ENCODE peak calls at places on chromosomes 2 and 18, in ten cellular contexts. B is A549; S is T-helper 22 cell; A is neural crest cell; C is prostate gland; M is RKO; E is cardiac fibroblast; J is occipital lobe; L is stimulated activated CD8-positive, alpha-beta memory T cell treated with anti-CD3 and anti-CD28 coated beads, Interleukin-7, amount 100 ng/mL, for 24 hours; G is mesendoderm. U is an unnamed sample.

GRCh38 chr2:233928594-233929351 is 11.6 kb downstream of the TRPM8 start:
- DNase-seq in B (peak; percentile 55), S (no peak), A (peak; percentile 43), C (no peak), M (peak; percentile 31), E (peak; percentile 48), J (no peak), L (no peak), G (peak; percentile 38), U (peak; percentile 63)

GRCh38 chr2:118375907-118376306 is 287.6 kb downstream of the INSIG2 start:
- DNase-seq in B (no peak), S (no peak), A (no peak), C (no peak), M (no peak), E (no peak), J (no peak), L (no peak), G (no peak), U (no peak)

GRCh38 chr2:236172238-236172865 is 4.2 kb upstream of the GBX2 start:
- DNase-seq in B (no peak), S (no peak), A (no peak), C (no peak), M (no peak), E (no peak), J (no peak), L (no peak), G (no peak), U (no peak)

GRCh38 chr2:84187258-84187657 is 271.8 kb downstream of the SUCLG1 start:
- DNase-seq in B (no peak), S (no peak), A (no peak), C (no peak), M (no peak), E (no peak), J (no peak), L (no peak), G (peak; percentile 62), U (no peak)

GRCh38 chr2:119678021-119678656 is 862 bp upstream of the TMEM177 start:
- DNase-seq in B (no peak), S (peak; percentile 16), A (no peak), C (no peak), M (no peak), E (no peak), J (no peak), L (no peak), G (no peak), U (no peak)

GRCh38 chr2:95053543-95053942 is 28.0 kb downstream of the MAL start:
- DNase-seq in B (peak; percentile 37), S (no peak), A (no peak), C (no peak), M (no peak), E (peak; percentile 5), J (no peak), L (no peak), G (peak; percentile 66), U (no peak)

GRCh38 chr2:218839893-218840292 is 8.3 kb upstream of the PRKAG3 start:
- DNase-seq in B (no peak), S (no peak), A (no peak), C (no peak), M (no peak), E (peak; percentile 12), J (no peak), L (no peak), G (no peak), U (no peak)

GRCh38 chr2:159441182-159441581 is 154.7 kb upstream of the WDSUB1 start:
- DNase-seq in B (no peak), S (no peak), A (no peak), C (no peak), M (no peak), E (no peak), J (no peak), L (no peak), G (no peak), U (no peak)

GRCh38 chr18:30727849-30728248 is 314.7 kb downstream of the DSC3 start:
- DNase-seq in B (no peak), S (no peak), A (no peak), C (no peak), M (no peak), E (no peak), J (no peak), L (no peak), G (no peak), U (no peak)

GRCh38 chr2:132668189-132668833 is 1.7 kb downstream of the LYPD1 start:
- DNase-seq in B (peak; percentile 16), S (no peak), A (peak; percentile 51), C (no peak), M (no peak), E (no peak), J (no peak), L (no peak), G (peak; percentile 70), U (peak; percentile 62)

GRCh38 chr18:78767648-78768071 is 212.0 kb upstream of the SALL3 start:
- DNase-seq in B (no peak), S (no peak), A (no peak), C (no peak), M (no peak), E (no peak), J (no peak), L (no peak), G (no peak), U (no peak)

GRCh38 chr2:155393406-155393805 is 694.9 kb downstream of the KCNJ3 start:
- DNase-seq in B (no peak), S (no peak), A (no peak), C (no peak), M (no peak), E (no peak), J (no peak), L (no peak), G (no peak), U (no peak)

GRCh38 chr2:159156834-159157233 is 129.7 kb downstream of the WDSUB1 start:
- DNase-seq in B (no peak), S (no peak), A (no peak), C (peak; percentile 44), M (no peak), E (no peak), J (no peak), L (no peak), G (no peak), U (no peak)

GRCh38 chr2:227805578-227805977 is 8.1 kb upstream of the CCL20 start:
- DNase-seq in B (no peak), S (peak; percentile 35), A (no peak), C (no peak), M (no peak), E (peak; percentile 30), J (no peak), L (no peak), G (no peak), U (no peak)

GRCh38 chr2:164560181-164560792 is 61.0 kb downstream of the GRB14 start:
- DNase-seq in B (peak; percentile 25), S (no peak), A (no peak), C (no peak), M (peak; percentile 33), E (peak; percentile 64), J (no peak), L (no peak), G (peak; percentile 23), U (peak; percentile 46)

GRCh38 chr2:26621469-26622199 is 19.5 kb downstream of the CIB4 start:
- DNase-seq in B (no peak), S (no peak), A (no peak), C (no peak), M (no peak), E (peak; percentile 31), J (no peak), L (no peak), G (no peak), U (no peak)

GRCh38 chr2:175309799-175310198 is 128.3 kb upstream of the ATP5MC3 start:
- DNase-seq in B (peak; percentile 53), S (no peak), A (peak; percentile 20), C (no peak), M (peak; percentile 45), E (peak; percentile 20), J (no peak), L (no peak), G (peak; percentile 65), U (peak; percentile 21)

GRCh38 chr2:27502149-27502548 is 5.5 kb downstream of the GCKR start:
- DNase-seq in B (no peak), S (no peak), A (no peak), C (no peak), M (no peak), E (peak; percentile 18), J (no peak), L (no peak), G (no peak), U (no peak)

GRCh38 chr18:13207274-13207673 is 11.3 kb upstream of the LDLRAD4 start:
- DNase-seq in B (no peak), S (no peak), A (no peak), C (no peak), M (no peak), E (no peak), J (no peak), L (no peak), G (no peak), U (no peak)

GRCh38 chr2:2517399-2517798 is 186.3 kb upstream of the MYT1L start:
- DNase-seq in B (no peak), S (no peak), A (no peak), C (no peak), M (no peak), E (no peak), J (no peak), L (no peak), G (no peak), U (no peak)

GRCh38 chr18:75727479-75727878 is 300.0 kb upstream of the SMIM21 start:
- DNase-seq in B (peak; percentile 19), S (no peak), A (peak; percentile 48), C (no peak), M (peak; percentile 14), E (peak; percentile 11), J (peak; percentile 8), L (no peak), G (peak; percentile 68), U (peak; percentile 63)

GRCh38 chr2:158099716-158100115 is 2.0 kb upstream of the UPP2 start:
- DNase-seq in B (peak; percentile 46), S (no peak), A (no peak), C (no peak), M (peak; percentile 21), E (peak; percentile 28), J (no peak), L (no peak), G (peak; percentile 3), U (peak; percentile 13)

GRCh38 chr2:183011741-183012140 is 26.5 kb downstream of the NCKAP1 start:
- DNase-seq in B (no peak), S (no peak), A (no peak), C (no peak), M (no peak), E (peak; percentile 60), J (no peak), L (no peak), G (no peak), U (no peak)

GRCh38 chr2:46065152-46065551 is 232.1 kb upstream of the EPAS1 start:
- DNase-seq in B (no peak), S (no peak), A (no peak), C (no peak), M (no peak), E (peak; percentile 85), J (no peak), L (no peak), G (no peak), U (no peak)

GRCh38 chr18:66156946-66157687 is 406.3 kb downstream of the CDH7 start:
- DNase-seq in B (no peak), S (no peak), A (no peak), C (no peak), M (no peak), E (no peak), J (no peak), L (no peak), G (no peak), U (no peak)

GRCh38 chr2:35255826-35256225 is 1099.8 kb upstream of the CRIM1 start:
- DNase-seq in B (no peak), S (no peak), A (no peak), C (no peak), M (no peak), E (no peak), J (no peak), L (no peak), G (no peak), U (no peak)

GRCh38 chr18:50981381-50981780 is 13.5 kb downstream of the ELAC1 start:
- DNase-seq in B (no peak), S (no peak), A (no peak), C (no peak), M (no peak), E (no peak), J (no peak), L (no peak), G (no peak), U (no peak)

GRCh38 chr2:150107816-150108215 is 379.7 kb downstream of the RND3 start:
- DNase-seq in B (no peak), S (no peak), A (no peak), C (no peak), M (no peak), E (peak; percentile 20), J (no peak), L (no peak), G (no peak), U (peak; percentile 31)